ENCODE peak calls at places on chromosomes 5 and 9, in four cellular contexts. One of them, this sample, is unnamed.
A peak's percentile ranks its signal among the peaks of the same experiment; 100 is the strongest.

GRCh38 chr9:68705636-68706578 is 867 bp downstream of the PIP5K1B start:
- DNase-seq in choroid plexus epithelial cell: peak; percentile 10
- DNase-seq in effector memory CD4-positive, alpha-beta T cell: no peak
- DNase-seq in lower lobe of right lung: no peak
- DNase-seq in this sample: peak; percentile 29

GRCh38 chr9:6838158-6838557 is 80.4 kb downstream of the KDM4C start:
- DNase-seq in choroid plexus epithelial cell: peak; percentile 55
- DNase-seq in effector memory CD4-positive, alpha-beta T cell: no peak
- DNase-seq in lower lobe of right lung: no peak
- DNase-seq in this sample: no peak

GRCh38 chr9:6931913-6932312 is 174.1 kb downstream of the KDM4C start:
- DNase-seq in choroid plexus epithelial cell: peak; percentile 88
- DNase-seq in effector memory CD4-positive, alpha-beta T cell: no peak
- DNase-seq in lower lobe of right lung: no peak
- DNase-seq in this sample: no peak

GRCh38 chr5:162995568-162995967 is 441.8 kb upstream of the CCNG1 start:
- DNase-seq in choroid plexus epithelial cell: no peak
- DNase-seq in effector memory CD4-positive, alpha-beta T cell: no peak
- DNase-seq in lower lobe of right lung: no peak
- DNase-seq in this sample: no peak

GRCh38 chr9:27534131-27534530 is 4.5 kb upstream of the MOB3B start:
- DNase-seq in choroid plexus epithelial cell: no peak
- DNase-seq in effector memory CD4-positive, alpha-beta T cell: no peak
- DNase-seq in lower lobe of right lung: no peak
- DNase-seq in this sample: no peak

GRCh38 chr5:19498852-19499251 is 489.1 kb downstream of the CDH18 start:
- DNase-seq in choroid plexus epithelial cell: no peak
- DNase-seq in effector memory CD4-positive, alpha-beta T cell: no peak
- DNase-seq in lower lobe of right lung: no peak
- DNase-seq in this sample: no peak

GRCh38 chr9:94656190-94656589 is 16.9 kb upstream of the FBP1 start:
- DNase-seq in choroid plexus epithelial cell: peak; percentile 46
- DNase-seq in effector memory CD4-positive, alpha-beta T cell: no peak
- DNase-seq in lower lobe of right lung: no peak
- DNase-seq in this sample: no peak

GRCh38 chr5:157748740-157749461 is 5.4 kb downstream of the LSM11 start:
- DNase-seq in choroid plexus epithelial cell: peak; percentile 89
- DNase-seq in effector memory CD4-positive, alpha-beta T cell: no peak
- DNase-seq in lower lobe of right lung: no peak
- DNase-seq in this sample: no peak

GRCh38 chr9:137336735-137337134 is 34.7 kb upstream of the NRARP start:
- DNase-seq in choroid plexus epithelial cell: no peak
- DNase-seq in effector memory CD4-positive, alpha-beta T cell: no peak
- DNase-seq in lower lobe of right lung: no peak
- DNase-seq in this sample: no peak

GRCh38 chr9:72856985-72857631 is 95.7 kb downstream of the ALDH1A1 start:
- DNase-seq in choroid plexus epithelial cell: peak; percentile 86
- DNase-seq in effector memory CD4-positive, alpha-beta T cell: no peak
- DNase-seq in lower lobe of right lung: no peak
- DNase-seq in this sample: no peak

DNA sequence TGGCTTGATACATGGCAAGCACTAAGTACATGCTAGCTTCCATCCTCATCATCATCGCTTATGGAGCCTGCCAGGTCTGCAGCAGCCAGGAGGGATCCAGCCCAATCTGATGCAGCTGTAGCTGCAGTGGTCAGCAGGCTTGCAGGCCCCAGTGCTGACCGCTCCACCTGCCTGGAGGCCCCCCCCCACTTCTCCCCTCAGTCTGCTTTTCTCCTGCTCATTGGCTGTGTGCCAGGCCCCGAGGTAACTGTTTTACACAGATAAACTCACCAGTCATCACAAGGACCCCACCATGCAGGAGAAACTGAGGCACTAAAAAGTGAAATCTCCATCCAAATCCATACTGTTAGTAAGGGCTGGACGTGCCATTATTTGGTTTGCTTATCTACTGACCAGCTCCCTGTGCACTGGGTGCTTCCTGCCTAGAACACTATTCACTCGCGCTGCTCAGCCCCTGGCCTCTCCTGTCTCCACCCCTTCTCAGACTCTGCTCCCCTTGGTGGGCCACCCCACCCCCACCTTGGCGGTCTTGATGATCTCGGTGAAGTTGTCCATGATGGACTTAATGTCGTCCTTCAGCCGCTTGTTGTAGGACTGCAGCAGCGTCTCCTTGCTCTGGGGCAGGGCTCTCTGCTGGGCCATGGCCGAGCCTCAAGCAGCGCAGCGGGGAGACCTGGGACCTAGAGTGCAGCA is 1.8 kb downstream of the MED22 start:
- DNase-seq in choroid plexus epithelial cell: no peak
- DNase-seq in effector memory CD4-positive, alpha-beta T cell: no peak
- DNase-seq in lower lobe of right lung: peak; percentile 49
- DNase-seq in this sample: peak; percentile 76
- H3K4me3 ChIP-seq in choroid plexus epithelial cell: peak overlapping the region; percentile 83
- H3K4me3 ChIP-seq in effector memory CD4-positive, alpha-beta T cell: peak overlapping the region; percentile 87
- H3K4me3 ChIP-seq in lower lobe of right lung: peak overlapping the region; percentile 93
- H3K4me3 ChIP-seq in this sample: no peak overlapping the region

GRCh38 chr9:547309-547708 is 294.2 kb upstream of the DMRT1 start:
- DNase-seq in choroid plexus epithelial cell: no peak
- DNase-seq in effector memory CD4-positive, alpha-beta T cell: no peak
- DNase-seq in lower lobe of right lung: no peak
- DNase-seq in this sample: no peak

GRCh38 chr9:546235-546634 is 295.3 kb upstream of the DMRT1 start:
- DNase-seq in choroid plexus epithelial cell: no peak
- DNase-seq in effector memory CD4-positive, alpha-beta T cell: no peak
- DNase-seq in lower lobe of right lung: no peak
- DNase-seq in this sample: no peak

GRCh38 chr9:549425-549997 is 292.0 kb upstream of the DMRT1 start:
- DNase-seq in choroid plexus epithelial cell: no peak
- DNase-seq in effector memory CD4-positive, alpha-beta T cell: no peak
- DNase-seq in lower lobe of right lung: no peak
- DNase-seq in this sample: no peak

GRCh38 chr9:545480-545879 is 296.0 kb upstream of the DMRT1 start:
- DNase-seq in choroid plexus epithelial cell: no peak
- DNase-seq in effector memory CD4-positive, alpha-beta T cell: no peak
- DNase-seq in lower lobe of right lung: no peak
- DNase-seq in this sample: peak; percentile 81

DNA sequence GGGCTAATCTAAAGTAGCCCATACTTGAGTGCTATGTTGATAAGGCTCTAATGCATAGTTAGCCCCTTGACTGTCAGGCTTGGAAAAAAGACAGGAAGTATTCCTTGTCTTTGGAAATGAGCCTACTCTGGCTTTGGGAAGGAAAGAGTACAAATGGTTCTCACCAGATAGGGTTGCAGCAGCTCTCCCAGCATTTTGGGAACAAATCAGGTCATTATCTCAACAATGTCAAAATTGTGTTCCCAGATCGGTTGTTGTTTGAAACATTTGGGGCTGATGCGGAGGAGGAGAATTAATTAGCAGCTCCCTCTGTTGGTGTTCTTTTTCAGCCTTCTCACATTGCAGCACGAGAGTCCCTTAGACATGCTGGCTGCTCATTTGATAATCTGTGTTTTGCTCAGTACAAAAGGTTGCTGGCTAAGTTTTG is 294.7 kb upstream of the DMRT1 start:
- DNase-seq in choroid plexus epithelial cell: peak; percentile 24
- DNase-seq in effector memory CD4-positive, alpha-beta T cell: no peak
- DNase-seq in lower lobe of right lung: no peak
- DNase-seq in this sample: no peak
- H3K4me3 ChIP-seq in choroid plexus epithelial cell: no peak overlapping the region
- H3K4me3 ChIP-seq in effector memory CD4-positive, alpha-beta T cell: no peak overlapping the region
- H3K4me3 ChIP-seq in lower lobe of right lung: no peak overlapping the region
- H3K4me3 ChIP-seq in this sample: peak overlapping the region; percentile 13

DNA sequence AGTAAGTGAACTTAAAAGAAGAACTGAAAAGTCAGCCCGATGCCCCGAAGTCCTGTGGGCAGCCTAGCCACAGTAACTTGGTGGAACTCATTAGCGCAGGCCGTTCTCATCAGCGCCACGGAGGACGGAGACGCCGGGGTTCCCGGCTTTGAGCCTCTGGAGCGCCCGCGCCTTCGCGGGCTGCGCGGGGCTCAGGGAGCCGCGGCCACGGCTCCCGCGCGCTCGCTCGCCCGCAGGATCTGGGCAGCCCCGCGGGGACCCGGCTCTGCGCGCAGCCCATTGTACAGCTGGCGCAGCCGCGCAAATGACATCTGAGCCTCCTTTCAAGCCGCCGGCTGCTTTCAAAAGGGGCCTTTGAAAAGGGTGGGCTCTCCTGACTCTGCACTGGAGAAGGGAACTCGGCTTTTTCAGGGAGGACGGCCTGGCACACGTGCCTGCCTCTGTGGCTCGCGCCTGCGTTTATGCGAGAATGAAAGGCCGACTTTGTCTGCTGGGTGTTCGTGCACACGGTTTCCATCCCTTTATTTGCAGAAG is 40.7 kb downstream of the TLR4 start:
- DNase-seq in choroid plexus epithelial cell: no peak
- DNase-seq in effector memory CD4-positive, alpha-beta T cell: no peak
- DNase-seq in lower lobe of right lung: peak; percentile 46
- DNase-seq in this sample: peak; percentile 39
- H3K4me3 ChIP-seq in choroid plexus epithelial cell: peak overlapping the region; percentile 59
- H3K4me3 ChIP-seq in effector memory CD4-positive, alpha-beta T cell: no peak overlapping the region
- H3K4me3 ChIP-seq in lower lobe of right lung: peak overlapping the region; percentile 43
- H3K4me3 ChIP-seq in this sample: peak overlapping the region; percentile 58

GRCh38 chr5:74638776-74639537 is 1.6 kb downstream of the ENC1 start:
- DNase-seq in choroid plexus epithelial cell: peak; percentile 73
- DNase-seq in effector memory CD4-positive, alpha-beta T cell: no peak
- DNase-seq in lower lobe of right lung: no peak
- DNase-seq in this sample: no peak
- H3K4me3 ChIP-seq in choroid plexus epithelial cell: peak overlapping the region; percentile 93
- H3K4me3 ChIP-seq in effector memory CD4-positive, alpha-beta T cell: peak overlapping the region; percentile 75
- H3K4me3 ChIP-seq in lower lobe of right lung: peak overlapping the region; percentile 94
- H3K4me3 ChIP-seq in this sample: peak overlapping the region; percentile 66

DNA sequence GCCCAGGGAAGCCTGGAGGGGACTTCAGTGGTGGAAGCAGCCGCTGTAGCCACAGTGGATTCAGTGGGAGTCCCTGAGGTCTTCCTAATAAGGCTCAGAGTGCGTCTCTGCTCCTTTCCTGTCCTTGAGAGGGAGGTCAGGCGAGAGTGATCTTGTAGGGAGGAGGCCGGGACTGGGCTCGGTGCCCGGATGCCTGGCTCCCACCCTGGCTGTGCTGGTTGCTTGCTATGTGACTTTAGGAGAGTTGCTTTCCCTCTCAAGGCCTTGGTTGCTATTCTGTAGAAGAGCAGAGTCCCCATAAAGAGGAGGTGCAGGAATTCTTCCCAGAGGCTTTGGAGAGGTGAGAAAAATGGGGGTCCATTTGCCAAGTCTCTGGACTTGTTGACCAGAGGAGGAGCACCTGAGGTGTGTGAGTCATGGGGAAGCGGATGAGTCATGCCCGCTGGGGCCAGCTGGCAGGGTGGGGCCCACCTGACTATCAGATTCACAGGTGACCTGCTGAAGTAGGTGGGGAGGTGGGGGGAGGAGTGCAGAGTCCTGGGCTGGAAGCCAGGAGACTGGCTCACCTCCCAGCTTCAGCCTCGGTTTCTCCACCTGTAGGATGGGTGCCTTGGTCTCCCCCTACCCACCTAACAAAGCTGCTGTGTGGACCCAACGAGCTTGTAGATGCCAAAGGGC is 13.8 kb downstream of the GSN start:
- DNase-seq in choroid plexus epithelial cell: peak; percentile 63
- DNase-seq in effector memory CD4-positive, alpha-beta T cell: no peak
- DNase-seq in lower lobe of right lung: peak; percentile 89
- DNase-seq in this sample: peak; percentile 89
- H3K4me3 ChIP-seq in choroid plexus epithelial cell: no peak overlapping the region
- H3K4me3 ChIP-seq in effector memory CD4-positive, alpha-beta T cell: no peak overlapping the region
- H3K4me3 ChIP-seq in lower lobe of right lung: peak overlapping the region; percentile 7
- H3K4me3 ChIP-seq in this sample: no peak overlapping the region

GRCh38 chr5:139762624-139763170 is 32.9 kb upstream of the PSD2 start:
- DNase-seq in choroid plexus epithelial cell: no peak
- DNase-seq in effector memory CD4-positive, alpha-beta T cell: no peak
- DNase-seq in lower lobe of right lung: no peak
- DNase-seq in this sample: peak; percentile 32

GRCh38 chr5:139765040-139765408 is 30.6 kb upstream of the PSD2 start:
- DNase-seq in choroid plexus epithelial cell: no peak
- DNase-seq in effector memory CD4-positive, alpha-beta T cell: no peak
- DNase-seq in lower lobe of right lung: no peak
- DNase-seq in this sample: peak; percentile 34

GRCh38 chr5:139765409-139766217 is 30.0 kb upstream of the PSD2 start:
- DNase-seq in choroid plexus epithelial cell: peak; percentile 74
- DNase-seq in effector memory CD4-positive, alpha-beta T cell: peak; percentile 57
- DNase-seq in lower lobe of right lung: peak; percentile 86
- DNase-seq in this sample: peak; percentile 93

GRCh38 chr5:139763584-139764249 is 31.9 kb upstream of the PSD2 start:
- DNase-seq in choroid plexus epithelial cell: no peak
- DNase-seq in effector memory CD4-positive, alpha-beta T cell: no peak
- DNase-seq in lower lobe of right lung: no peak
- DNase-seq in this sample: no peak

DNA sequence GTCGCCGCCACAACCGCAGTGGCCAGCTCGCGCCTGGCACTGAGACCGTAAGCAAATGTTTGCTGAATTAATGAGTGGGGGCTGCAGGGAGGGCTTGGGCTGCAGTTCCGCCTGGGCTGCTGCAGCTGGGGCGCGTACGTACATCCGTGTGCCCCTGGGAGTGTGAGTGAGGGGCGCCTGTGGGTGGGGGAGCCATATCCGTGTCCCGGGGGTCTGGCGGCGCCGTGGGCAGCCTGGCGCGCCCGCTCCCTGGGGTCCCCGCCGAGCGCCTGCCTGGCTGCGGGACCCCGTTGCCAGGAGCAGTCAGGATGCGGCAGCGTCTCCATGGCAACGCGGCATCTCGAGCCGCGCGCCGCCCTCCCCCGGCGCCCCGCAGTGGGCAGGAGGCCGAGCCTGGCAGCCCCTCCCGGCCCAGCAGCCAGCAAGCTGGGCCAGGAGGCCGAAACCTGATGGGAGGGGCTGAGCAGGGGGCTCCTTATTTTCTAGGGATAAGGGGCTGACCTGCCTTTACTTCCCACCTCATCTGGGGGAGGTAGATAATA is 31.3 kb upstream of the PSD2 start:
- DNase-seq in choroid plexus epithelial cell: no peak
- DNase-seq in effector memory CD4-positive, alpha-beta T cell: no peak
- DNase-seq in lower lobe of right lung: no peak
- DNase-seq in this sample: peak; percentile 87
- H3K4me3 ChIP-seq in choroid plexus epithelial cell: no peak overlapping the region
- H3K4me3 ChIP-seq in effector memory CD4-positive, alpha-beta T cell: no peak overlapping the region
- H3K4me3 ChIP-seq in lower lobe of right lung: no peak overlapping the region
- H3K4me3 ChIP-seq in this sample: no peak overlapping the region

This sample was measured in right cardiac atrium.